ENCODE peak calls at places on chromosomes 4 and X, in four cellular contexts. E is K562, R is GM12878, L is HL-60. F is an unnamed sample.

GRCh38 chr4:141346144-141346543 is 125.4 kb downstream of the ZNF330 start:
- DNase-seq in E (peak), R (no peak), L (no peak), F (no peak)

GRCh38 chrX:46485897-46486296 is 59.3 kb downstream of the ZNF674 start:
- DNase-seq in R (no peak), E (no peak), L (no peak), F (no peak)

GRCh38 chrX:32839781-32840180 is 371.6 kb downstream of the DMD start:
- DNase-seq in E (no peak), R (no peak), L (no peak), F (no peak)

GRCh38 chrX:45824471-45824870 is 623.8 kb upstream of the DIPK2B start:
- DNase-seq in E (peak), L (no peak), R (no peak), F (no peak)

GRCh38 chrX:136768469-136769084 is 12.2 kb downstream of the ARHGEF6 start:
- DNase-seq in E (peak), R (no peak), L (no peak), F (no peak)

GRCh38 chr4:109303141-109303499 is 662 bp upstream of the COL25A1 start:
- DNase-seq in L (no peak), E (no peak), R (no peak), F (no peak)

GRCh38 chrX:30735839-30736238 is 82.6 kb downstream of the GK start:
- DNase-seq in E (peak), R (peak), L (peak), F (no peak)

GRCh38 chrX:9958183-9958582 is 9.0 kb upstream of the CLDN34 start:
- DNase-seq in L (no peak), R (no peak), E (no peak), F (no peak)

GRCh38 chrX:25427873-25428555 is 412.2 kb upstream of the ARX start:
- DNase-seq in E (no peak), L (no peak), R (no peak), F (no peak)

GRCh38 chrX:14027031-14027430 is 2.7 kb downstream of the GEMIN8 start:
- DNase-seq in L (no peak), R (no peak), E (no peak), F (no peak)

GRCh38 chrX:17380221-17380620 is 5.2 kb downstream of the NHS start:
- DNase-seq in L (no peak), E (no peak), R (no peak), F (no peak)

GRCh38 chr4:111274486-111274885 is 651.6 kb upstream of the PITX2 start:
- DNase-seq in E (no peak), L (no peak), R (no peak), F (no peak)

GRCh38 chr4:95761441-95761840 is 78.5 kb upstream of the PDHA2 start:
- DNase-seq in R (no peak), E (no peak), L (no peak), F (no peak)

DNA sequence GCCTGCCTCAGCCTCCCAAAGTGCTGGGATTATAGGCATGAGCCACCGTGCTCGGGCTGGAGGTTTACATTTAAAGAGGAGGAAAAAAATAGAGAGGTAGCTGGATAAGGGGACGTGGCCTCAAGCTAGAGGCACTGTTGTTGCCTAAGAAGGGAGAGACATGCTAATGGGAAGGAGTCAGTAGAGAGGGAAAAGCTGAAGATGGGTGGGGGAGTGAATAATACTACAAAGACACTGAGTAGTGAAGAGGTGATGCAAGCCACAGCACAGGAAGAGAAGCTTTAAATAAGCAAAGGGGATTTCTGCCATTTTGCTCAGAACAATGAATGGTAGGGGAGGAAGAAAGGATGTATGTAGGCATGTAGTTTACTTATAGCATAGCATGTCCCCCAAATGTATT is 11.5 kb upstream of the AP1S2 start:
- DNase-seq in R (no peak), E (no peak), L (no peak), F (no peak)
- TF ChIP-seq SPI1 in R (no peak), E (no peak), L (no peak), F (no peak)

GRCh38 chr4:168528131-168528949 is 31.5 kb downstream of the PALLD start:
- DNase-seq in R (no peak), L (no peak), E (no peak), F (no peak)
- TF ChIP-seq SPI1 in R (no peak), L (no peak), E (no peak), F (no peak)

DNA sequence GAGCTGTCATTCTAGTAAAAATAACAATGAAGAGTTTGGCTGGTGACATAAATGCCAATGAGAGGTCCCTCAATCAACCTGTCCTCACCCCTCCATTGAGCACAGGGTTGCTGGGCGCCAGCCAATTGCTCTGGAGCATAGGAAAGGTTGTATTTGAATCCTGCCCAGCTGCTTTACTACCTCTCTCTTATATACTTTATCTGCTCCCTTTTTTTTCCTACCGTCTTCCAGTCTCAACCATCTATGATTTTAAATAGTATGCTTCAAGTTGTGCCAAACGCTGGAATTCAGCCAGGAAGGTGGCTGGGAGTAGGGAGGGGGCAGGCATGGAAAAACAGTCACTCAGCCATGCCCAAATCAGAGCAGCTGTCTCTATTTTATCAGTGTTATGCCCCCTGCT is 153.8 kb downstream of the NR3C2 start:
- DNase-seq in L (no peak), R (no peak), E (no peak), F (no peak)
- TF ChIP-seq SPI1 in L (no peak), R (no peak), E (no peak), F (no peak)

DNA sequence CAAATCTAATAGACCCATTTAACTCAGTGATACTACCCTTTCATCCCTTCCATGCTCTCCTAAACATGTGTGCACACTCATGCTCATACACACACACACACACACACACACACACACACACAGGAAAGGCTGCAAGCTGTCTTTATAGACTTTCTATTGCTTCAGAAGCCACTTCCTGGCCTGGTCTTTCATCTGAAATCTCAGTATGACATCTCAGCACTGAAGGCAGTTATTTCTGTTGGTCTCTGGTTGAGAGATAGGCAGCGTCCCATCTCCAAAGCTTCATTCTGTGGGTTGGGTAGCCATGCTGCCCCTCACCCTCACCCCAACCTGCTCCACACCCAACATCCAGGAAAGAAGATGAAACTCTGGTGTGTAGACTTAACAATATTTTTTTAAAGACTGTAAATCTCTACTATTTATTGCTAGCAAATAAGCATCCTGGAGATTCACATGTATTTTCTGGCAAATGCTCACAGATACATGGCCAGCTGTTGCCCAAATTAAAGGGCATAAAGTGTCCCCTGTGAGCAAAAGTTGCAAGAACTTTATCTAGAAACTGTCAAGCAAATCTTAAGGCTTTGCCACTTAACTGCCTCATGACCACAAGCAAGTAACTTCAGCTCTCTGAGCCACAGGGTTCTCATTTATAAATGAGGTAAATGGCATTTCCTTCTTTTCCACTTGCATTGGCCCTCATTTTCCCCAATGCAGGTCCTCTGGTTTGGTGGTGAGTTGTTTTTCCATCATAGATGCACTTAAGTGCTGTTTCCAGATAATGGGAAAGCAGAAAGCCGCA is 189.8 kb upstream of the AFF2 start:
- DNase-seq in L (peak), E (no peak), R (peak), F (no peak)
- TF ChIP-seq SPI1 in L (peak), E (no peak), R (no peak), F (no peak)

GRCh38 chr4:80912350-80912749 is 118.2 kb upstream of the BMP3 start:
- DNase-seq in R (no peak), E (no peak), L (no peak), F (no peak)
- TF ChIP-seq SPI1 in R (no peak), E (no peak), L (no peak), F (no peak)

F was measured in GM12891.